ENCODE peak calls at places on chromosomes 5 and 9, in seven cellular contexts. U is endodermal cell; X is heart left ventricle; I is effector memory CD4-positive, alpha-beta T cell; P is pancreas; M is astrocyte; O is gastrocnemius medialis. S is an unnamed sample. For H3K4me1, the result is how much of the 10 kb centered on the place peaks cover.

GRCh38 chr9:136079211-136079915 is 15.7 kb downstream of the NACC2 start:
- DNase-seq in U (peak), I (no peak), X (no peak), P (no peak), O (no peak), M (no peak), S (no peak)

GRCh38 chr9:6911901-6912650 is 154.3 kb downstream of the KDM4C start:
- DNase-seq in I (no peak), O (no peak), X (no peak), P (no peak), U (no peak), M (no peak), S (no peak)

GRCh38 chr9:81526587-81526986 is 162.8 kb downstream of the TLE1 start:
- DNase-seq in M (peak), P (no peak), I (no peak), U (no peak), O (no peak), X (no peak), S (no peak)

GRCh38 chr5:101838329-101838964 is 457.6 kb downstream of the SLCO4C1 start:
- DNase-seq in M (peak), I (no peak), P (no peak), O (no peak), X (no peak), U (no peak), S (no peak)

GRCh38 chr5:65094279-65094678 is 325.5 kb downstream of the CWC27 start:
- DNase-seq in X (no peak), M (no peak), O (no peak), U (no peak), I (no peak), P (no peak), S (no peak)

GRCh38 chr9:114117614-114117995 is 18.5 kb upstream of the KIF12 start:
- DNase-seq in M (no peak), X (no peak), I (no peak), U (no peak), O (no peak), P (no peak), S (no peak)

GRCh38 chr5:40410939-40411635 is 268.6 kb upstream of the PTGER4 start:
- DNase-seq in O (no peak), M (peak), U (no peak), I (no peak), X (no peak), P (no peak), S (peak)

GRCh38 chr5:75089137-75089536 is 36.8 kb upstream of the GCNT4 start:
- DNase-seq in X (no peak), P (no peak), M (no peak), O (no peak), U (no peak), I (no peak), S (no peak)

GRCh38 chr5:178207183-178207916 is 3.0 kb downstream of the HNRNPAB start:
- DNase-seq in O (no peak), U (peak), P (peak), M (peak), I (no peak), X (no peak), S (no peak)

GRCh38 chr5:96408276-96408777 is 24.7 kb downstream of the PCSK1 start:
- DNase-seq in P (no peak), U (no peak), I (no peak), X (no peak), O (no peak), M (peak), S (no peak)

GRCh38 chr5:106189121-106189809 is 1481.5 kb downstream of the EFNA5 start:
- DNase-seq in I (no peak), M (no peak), U (no peak), X (no peak), P (no peak), O (no peak), S (no peak)

GRCh38 chr5:64958757-64959391 is 190.1 kb downstream of the CWC27 start:
- DNase-seq in O (no peak), M (peak), I (no peak), P (no peak), U (no peak), X (no peak), S (no peak)

GRCh38 chr5:36482812-36483211 is 123.6 kb upstream of the SLC1A3 start:
- DNase-seq in X (no peak), P (no peak), I (no peak), U (no peak), M (no peak), O (no peak), S (no peak)

GRCh38 chr5:75523275-75523674 is 11.6 kb downstream of the POLK start:
- DNase-seq in X (no peak), U (no peak), O (no peak), I (no peak), P (no peak), M (no peak), S (no peak)

GRCh38 chr5:20523099-20523498 is 535.1 kb upstream of the CDH18 start:
- DNase-seq in P (no peak), M (no peak), X (no peak), I (no peak), O (no peak), U (no peak), S (no peak)

GRCh38 chr9:86714976-86715375 is 232.3 kb downstream of the GAS1 start:
- DNase-seq in P (no peak), M (peak), I (no peak), O (no peak), X (no peak), U (no peak), S (no peak)

GRCh38 chr9:71036501-71036900 is 84.9 kb downstream of the TRPM3 start:
- DNase-seq in X (no peak), P (peak), I (no peak), O (no peak), M (peak), U (no peak), S (no peak)

GRCh38 chr5:113495402-113495801 is 7.1 kb upstream of the MCC start:
- DNase-seq in I (no peak), P (no peak), O (no peak), X (no peak), U (no peak), M (no peak), S (no peak)

GRCh38 chr9:122377241-122378164 is 6.7 kb downstream of the PTGS1 start:
- DNase-seq in O (no peak), U (no peak), I (no peak), M (no peak), X (no peak), P (no peak), S (no peak)

GRCh38 chr5:176998828-176999227 is 7.8 kb downstream of the UIMC1 start:
- DNase-seq in M (no peak), I (no peak), O (no peak), P (no peak), X (no peak), U (no peak), S (no peak)

GRCh38 chr5:176995122-176995490 is 11.5 kb downstream of the UIMC1 start:
- DNase-seq in I (no peak), X (no peak), M (no peak), O (no peak), U (no peak), P (no peak), S (no peak)

GRCh38 chr5:176994460-176995121 is 12.0 kb downstream of the UIMC1 start:
- DNase-seq in M (peak), X (peak), O (no peak), P (peak), I (no peak), U (peak), S (peak)

GRCh38 chr5:176995896-176996767 is 10.4 kb downstream of the UIMC1 start:
- DNase-seq in P (no peak), M (peak), X (no peak), I (no peak), O (no peak), U (no peak), S (no peak)

GRCh38 chr5:176996780-176997179 is 9.8 kb downstream of the UIMC1 start:
- DNase-seq in M (peak), P (no peak), X (no peak), I (no peak), U (no peak), O (no peak), S (no peak)
- H3K4me1 ChIP-seq in M (under half), P (under half), X (under half), I (under half), U (under half), O (under half), S (under half)

DNA sequence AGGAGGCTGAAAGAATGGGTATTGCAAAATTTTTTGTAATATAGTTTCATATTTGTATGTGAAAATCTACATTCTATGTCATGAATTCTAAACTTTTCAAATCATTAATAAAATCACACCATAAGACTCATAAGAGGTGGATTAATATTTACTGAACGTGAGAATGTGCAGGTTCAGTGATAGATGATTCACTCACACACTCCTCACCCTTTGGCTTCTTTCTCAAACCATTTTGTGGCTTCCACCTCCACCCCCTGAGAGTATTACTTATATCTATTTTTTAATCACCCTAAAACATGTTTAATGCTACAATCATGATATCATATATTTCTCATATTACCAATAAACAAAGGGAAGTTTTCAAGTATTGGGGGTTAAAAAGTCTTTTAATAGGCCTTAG is 275.5 kb downstream of the MEF2C start:
- DNase-seq in P (no peak), M (no peak), X (no peak), O (no peak), I (no peak), U (no peak), S (no peak)
- H3K4me3 ChIP-seq in P (no peak), M (no peak), X (no peak), O (no peak), I (no peak), U (no peak), S (no peak)

DNA sequence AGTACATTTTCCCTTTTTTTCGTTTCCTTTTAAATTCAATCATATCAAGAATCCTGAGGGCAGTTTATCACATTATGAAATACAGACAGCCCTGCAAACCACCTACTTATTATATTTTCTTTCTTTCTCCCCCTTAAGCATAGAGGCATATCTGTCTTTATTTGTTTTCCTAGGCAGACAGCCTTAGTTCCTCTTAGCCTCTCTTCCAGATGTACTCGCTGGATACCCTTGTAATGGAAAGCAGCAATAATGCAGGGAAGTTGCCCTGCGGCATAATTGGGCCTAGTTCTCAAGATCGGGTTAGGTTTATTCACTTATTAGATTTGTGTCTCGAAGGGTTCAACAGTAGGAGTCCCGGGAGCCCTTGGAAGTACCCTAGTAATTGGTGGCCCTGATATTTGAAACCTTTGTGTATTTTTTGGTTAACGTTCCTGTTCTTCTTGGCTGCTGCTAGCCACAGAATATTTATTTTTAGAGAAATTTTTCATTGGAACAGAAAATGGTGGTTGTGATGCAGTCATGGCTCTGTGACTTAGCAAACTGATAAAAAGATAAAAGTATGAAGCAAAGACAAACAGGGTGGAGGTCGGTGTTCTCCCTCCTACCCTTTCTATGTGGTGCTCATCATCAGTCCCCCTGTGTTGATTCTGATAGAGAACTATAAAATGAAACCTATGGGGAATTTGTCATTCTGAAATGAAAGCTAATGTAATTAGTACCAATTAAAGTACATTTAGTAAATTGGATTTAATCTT is 6.4 kb downstream of the TLE4 start:
- DNase-seq in O (no peak), X (no peak), I (no peak), P (no peak), M (no peak), U (no peak), S (no peak)
- H3K27ac ChIP-seq in O (peak), X (peak), I (no peak), P (no peak), M (no peak), U (no peak), S (peak)

GRCh38 chr9:36504154-36504550 is 68.5 kb upstream of the MELK start:
- DNase-seq in X (no peak), P (no peak), M (no peak), U (no peak), O (no peak), I (no peak), S (no peak)

GRCh38 chr9:36503172-36504153 is 69.2 kb upstream of the MELK start:
- DNase-seq in M (no peak), U (no peak), O (no peak), X (no peak), P (no peak), I (no peak), S (no peak)

GRCh38 chr9:36499156-36499886 is 73.4 kb upstream of the MELK start:
- DNase-seq in U (no peak), I (no peak), O (no peak), P (no peak), M (no peak), X (no peak), S (no peak)

GRCh38 chr9:36501727-36502126 is 71.0 kb upstream of the MELK start:
- DNase-seq in I (no peak), U (no peak), M (no peak), X (no peak), O (no peak), P (no peak), S (no peak)
- H3K4me1 ChIP-seq in I (under half), U (under half), M (under half), X (under half), O (under half), P (under half), S (under half)

DNA sequence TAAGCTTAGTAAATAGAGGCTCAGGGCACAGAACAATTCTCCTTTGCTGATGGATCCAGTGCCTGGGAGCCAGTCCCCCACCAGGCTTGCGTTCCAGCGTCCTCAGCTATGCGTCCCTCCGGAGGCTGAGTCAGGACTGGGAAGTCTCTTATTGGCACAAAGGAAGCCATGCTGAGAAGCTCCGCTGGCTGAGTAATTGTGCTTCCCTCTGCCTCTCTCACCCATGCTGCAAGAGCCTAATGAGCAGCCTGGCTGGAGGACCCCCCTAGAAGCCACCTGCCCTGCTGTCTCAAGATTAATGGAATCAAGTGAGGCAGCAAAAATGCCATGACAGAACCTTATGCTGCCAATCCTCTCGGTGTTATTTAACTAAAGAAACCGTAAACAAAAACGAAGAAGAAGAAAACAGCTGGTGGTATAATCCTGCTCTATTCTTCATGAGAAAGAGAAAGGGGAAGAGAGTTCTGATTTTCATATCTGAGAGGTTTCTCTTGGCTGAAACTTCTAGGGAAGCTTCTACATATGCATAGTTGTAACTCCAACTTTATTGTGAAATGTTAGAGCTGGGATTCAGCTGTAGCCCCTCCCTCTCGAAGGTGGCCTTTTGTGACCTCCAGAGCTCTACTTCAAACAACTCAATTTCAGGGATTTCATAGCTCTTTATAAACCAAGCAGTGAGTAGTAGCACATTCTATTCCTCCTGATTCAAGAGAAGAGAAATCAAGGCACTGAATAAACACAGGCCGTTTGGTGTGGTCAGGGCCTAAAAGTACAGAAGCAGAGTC is 185.4 kb upstream of the SEMA6A start:
- DNase-seq in O (peak), X (no peak), M (peak), U (peak), P (no peak), I (no peak), S (peak)
- H3K4me3 ChIP-seq in O (no peak), X (no peak), M (no peak), U (no peak), P (no peak), I (no peak), S (no peak)

S was measured in psoas muscle.